ENCODE peak calls at places on chromosomes 11 and 22, in five cellular contexts. One of them, this sample, is unnamed.

GRCh38 chr11:844693-845644 is 2.3 kb downstream of the TSPAN4 start:
- DNase-seq in neuronal stem cell: no peak
- DNase-seq in H9: peak
- DNase-seq in IMR-90: peak
- DNase-seq in H1: peak
- DNase-seq in this sample: peak

GRCh38 chr11:126989942-126990715 is 10.4 kb downstream of the KIRREL3 start:
- DNase-seq in neuronal stem cell: peak
- DNase-seq in H9: peak
- DNase-seq in IMR-90: peak
- DNase-seq in H1: peak
- DNase-seq in this sample: peak

GRCh38 chr11:6259638-6260019 is at the start of gene CCKBR:
- DNase-seq in neuronal stem cell: peak
- DNase-seq in H9: peak
- DNase-seq in IMR-90: no peak
- DNase-seq in H1: peak
- DNase-seq in this sample: no peak

GRCh38 chr22:49768077-49768476 is 59.6 kb downstream of the BRD1 start:
- DNase-seq in neuronal stem cell: no peak
- DNase-seq in H9: no peak
- DNase-seq in IMR-90: no peak
- DNase-seq in H1: no peak
- DNase-seq in this sample: no peak

GRCh38 chr11:15912291-15912690 is 444.1 kb downstream of the SOX6 start:
- DNase-seq in neuronal stem cell: no peak
- DNase-seq in H9: no peak
- DNase-seq in IMR-90: no peak
- DNase-seq in H1: no peak
- DNase-seq in this sample: no peak

GRCh38 chr11:115580927-115581680 is 76.9 kb upstream of the CADM1 start:
- DNase-seq in neuronal stem cell: no peak
- DNase-seq in H9: no peak
- DNase-seq in IMR-90: no peak
- DNase-seq in H1: no peak
- DNase-seq in this sample: peak

GRCh38 chr22:31742682-31743081 is 7.2 kb downstream of the PRR14L start:
- DNase-seq in neuronal stem cell: no peak
- DNase-seq in H9: no peak
- DNase-seq in IMR-90: no peak
- DNase-seq in H1: no peak
- DNase-seq in this sample: no peak

GRCh38 chr11:32391965-32392553 is 43.3 kb downstream of the WT1 start:
- DNase-seq in neuronal stem cell: no peak
- DNase-seq in H9: no peak
- DNase-seq in IMR-90: peak
- DNase-seq in H1: no peak
- DNase-seq in this sample: no peak

GRCh38 chr11:116104480-116105174 is 600.4 kb upstream of the CADM1 start:
- DNase-seq in neuronal stem cell: no peak
- DNase-seq in H9: no peak
- DNase-seq in IMR-90: no peak
- DNase-seq in H1: no peak
- DNase-seq in this sample: no peak

GRCh38 chr11:76247091-76247490 is 40.8 kb upstream of the WNT11 start:
- DNase-seq in neuronal stem cell: no peak
- DNase-seq in H9: no peak
- DNase-seq in IMR-90: no peak
- DNase-seq in H1: no peak
- DNase-seq in this sample: no peak

GRCh38 chr11:126175261-126175885 is 36.1 kb downstream of the RPUSD4 start:
- DNase-seq in neuronal stem cell: no peak
- DNase-seq in H9: no peak
- DNase-seq in IMR-90: no peak
- DNase-seq in H1: no peak
- DNase-seq in this sample: no peak

GRCh38 chr11:11980841-11981308 is 27.6 kb downstream of the DKK3 start:
- DNase-seq in neuronal stem cell: no peak
- DNase-seq in H9: no peak
- DNase-seq in IMR-90: peak
- DNase-seq in H1: no peak
- DNase-seq in this sample: peak

GRCh38 chr11:115623021-115623451 is 118.8 kb upstream of the CADM1 start:
- DNase-seq in neuronal stem cell: no peak
- DNase-seq in H9: no peak
- DNase-seq in IMR-90: peak
- DNase-seq in H1: no peak
- DNase-seq in this sample: peak

GRCh38 chr11:2466869-2467694 is 22.3 kb downstream of the KCNQ1 start:
- DNase-seq in neuronal stem cell: no peak
- DNase-seq in H9: no peak
- DNase-seq in IMR-90: no peak
- DNase-seq in H1: no peak
- DNase-seq in this sample: no peak

GRCh38 chr11:114075891-114076441 is 16.5 kb downstream of the ZBTB16 start:
- DNase-seq in neuronal stem cell: peak
- DNase-seq in H9: peak
- DNase-seq in IMR-90: peak
- DNase-seq in H1: peak
- DNase-seq in this sample: peak

GRCh38 chr11:47233989-47234668 is 14.5 kb downstream of the ACP2 start:
- DNase-seq in neuronal stem cell: no peak
- DNase-seq in H9: peak
- DNase-seq in IMR-90: peak
- DNase-seq in H1: no peak
- DNase-seq in this sample: peak

GRCh38 chr11:72012897-72013721 is 14.4 kb downstream of the IL18BP start:
- DNase-seq in neuronal stem cell: no peak
- DNase-seq in H9: no peak
- DNase-seq in IMR-90: peak
- DNase-seq in H1: no peak
- DNase-seq in this sample: peak

GRCh38 chr22:47813661-47814060 is 1051.2 kb downstream of the TBC1D22A start:
- DNase-seq in neuronal stem cell: no peak
- DNase-seq in H9: no peak
- DNase-seq in IMR-90: no peak
- DNase-seq in H1: no peak
- DNase-seq in this sample: no peak

GRCh38 chr11:19729141-19729540 is 16.5 kb downstream of the NAV2 start:
- DNase-seq in neuronal stem cell: no peak
- DNase-seq in H9: no peak
- DNase-seq in IMR-90: no peak
- DNase-seq in H1: no peak
- DNase-seq in this sample: no peak

GRCh38 chr11:117010808-117011540 is 87.3 kb downstream of the SIK3 start:
- DNase-seq in neuronal stem cell: no peak
- DNase-seq in H9: no peak
- DNase-seq in IMR-90: peak
- DNase-seq in H1: no peak
- DNase-seq in this sample: no peak

GRCh38 chr11:77636738-77637344 is 753 bp downstream of the CLNS1A start:
- DNase-seq in neuronal stem cell: no peak
- DNase-seq in H9: no peak
- DNase-seq in IMR-90: no peak
- DNase-seq in H1: no peak
- DNase-seq in this sample: peak

GRCh38 chr11:13415201-13415600 is 47.8 kb downstream of the BTBD10 start:
- DNase-seq in neuronal stem cell: no peak
- DNase-seq in H9: no peak
- DNase-seq in IMR-90: no peak
- DNase-seq in H1: no peak
- DNase-seq in this sample: no peak

GRCh38 chr11:40722179-40722795 is 737.2 kb downstream of the LRRC4C start:
- DNase-seq in neuronal stem cell: peak
- DNase-seq in H9: peak
- DNase-seq in IMR-90: peak
- DNase-seq in H1: peak
- DNase-seq in this sample: peak

GRCh38 chr11:15875393-15875792 is 481.0 kb downstream of the SOX6 start:
- DNase-seq in neuronal stem cell: no peak
- DNase-seq in H9: no peak
- DNase-seq in IMR-90: no peak
- DNase-seq in H1: no peak
- DNase-seq in this sample: no peak

GRCh38 chr11:69635804-69636511 is 5.0 kb upstream of the CCND1 start:
- DNase-seq in neuronal stem cell: no peak
- DNase-seq in H9: no peak
- DNase-seq in IMR-90: no peak
- DNase-seq in H1: no peak
- DNase-seq in this sample: no peak

GRCh38 chr11:67628710-67629385 is 889 bp downstream of the NUDT8 start:
- DNase-seq in neuronal stem cell: no peak
- DNase-seq in H9: no peak
- DNase-seq in IMR-90: no peak
- DNase-seq in H1: no peak
- DNase-seq in this sample: peak

GRCh38 chr11:133600876-133601275 is 68.6 kb upstream of the OPCML start:
- DNase-seq in neuronal stem cell: no peak
- DNase-seq in H9: no peak
- DNase-seq in IMR-90: no peak
- DNase-seq in H1: no peak
- DNase-seq in this sample: no peak

GRCh38 chr11:133598879-133599278 is 66.6 kb upstream of the OPCML start:
- DNase-seq in neuronal stem cell: no peak
- DNase-seq in H9: no peak
- DNase-seq in IMR-90: no peak
- DNase-seq in H1: no peak
- DNase-seq in this sample: no peak

GRCh38 chr11:133595998-133596590 is 63.8 kb upstream of the OPCML start:
- DNase-seq in neuronal stem cell: no peak
- DNase-seq in H9: no peak
- DNase-seq in IMR-90: no peak
- DNase-seq in H1: no peak
- DNase-seq in this sample: no peak

GRCh38 chr11:133597236-133597635 is 64.9 kb upstream of the OPCML start:
- DNase-seq in neuronal stem cell: no peak
- DNase-seq in H9: no peak
- DNase-seq in IMR-90: no peak
- DNase-seq in H1: no peak
- DNase-seq in this sample: no peak
- H4K8ac ChIP-seq in neuronal stem cell: no peak
- H4K8ac ChIP-seq in H9: no peak
- H4K8ac ChIP-seq in IMR-90: no peak
- H4K8ac ChIP-seq in H1: no peak
- H4K8ac ChIP-seq in this sample: no peak

DNA sequence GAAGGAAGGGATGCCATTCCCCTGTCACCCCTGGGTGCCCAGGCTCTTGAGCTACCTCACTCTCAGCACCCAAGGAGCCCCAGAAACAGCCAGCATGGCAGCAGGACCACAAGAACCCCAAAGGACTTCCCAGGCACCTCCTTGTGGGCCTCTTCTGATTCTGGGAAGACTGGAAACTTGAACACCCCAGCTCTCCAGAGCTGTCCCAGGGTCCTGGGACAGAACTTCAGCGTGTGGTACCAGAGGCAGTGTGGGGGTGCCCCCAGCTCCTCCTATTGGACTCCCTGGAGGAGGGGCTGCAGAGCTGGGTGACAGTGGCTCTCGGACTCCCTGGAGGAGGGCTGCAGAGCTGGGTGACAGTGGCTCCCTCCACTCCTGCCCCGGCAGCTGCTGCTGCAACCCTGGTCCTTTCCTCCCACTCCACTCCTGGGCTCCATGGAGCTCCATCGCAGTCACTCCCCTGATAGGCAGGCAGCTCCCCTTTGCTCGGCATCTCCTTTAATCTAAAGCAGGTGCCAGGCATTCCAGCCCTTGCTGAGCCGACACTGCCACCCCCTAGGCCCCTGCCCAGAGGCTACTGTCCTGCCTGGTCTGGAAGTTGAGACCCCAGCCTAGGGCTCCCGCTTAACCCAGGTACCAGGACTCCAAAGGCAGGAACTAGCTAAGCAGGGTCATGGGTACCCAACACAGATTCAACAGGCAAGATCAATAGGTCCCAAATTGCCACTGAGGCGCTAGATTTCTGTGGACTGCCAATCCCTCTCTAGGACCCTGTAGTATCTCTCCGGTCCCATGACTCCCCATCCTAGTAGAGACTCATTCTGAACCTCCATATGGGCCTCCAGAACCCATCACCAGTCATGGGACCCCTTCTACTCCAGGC is 2.7 kb downstream of the BCL9L start:
- DNase-seq in neuronal stem cell: no peak
- DNase-seq in H9: peak
- DNase-seq in IMR-90: no peak
- DNase-seq in H1: peak
- DNase-seq in this sample: no peak
- H2BK15ac ChIP-seq in neuronal stem cell: peak
- H2BK15ac ChIP-seq in H9: no peak
- H2BK15ac ChIP-seq in IMR-90: no peak
- H2BK15ac ChIP-seq in H1: peak
- H2BK15ac ChIP-seq in this sample: no peak

GRCh38 chr11:43462359-43462758 is 103.6 kb downstream of the TTC17 start:
- DNase-seq in neuronal stem cell: no peak
- DNase-seq in H9: no peak
- DNase-seq in IMR-90: no peak
- DNase-seq in H1: no peak
- DNase-seq in this sample: no peak
- H3K9ac ChIP-seq in neuronal stem cell: no peak
- H3K9ac ChIP-seq in H9: no peak
- H3K9ac ChIP-seq in IMR-90: no peak
- H3K9ac ChIP-seq in H1: no peak
- H3K9ac ChIP-seq in this sample: no peak

GRCh38 chr22:30176431-30176830 is 70.1 kb downstream of the LIF start:
- DNase-seq in neuronal stem cell: no peak
- DNase-seq in H9: no peak
- DNase-seq in IMR-90: no peak
- DNase-seq in H1: no peak
- DNase-seq in this sample: no peak

GRCh38 chr22:30175743-30176288 is 70.7 kb downstream of the LIF start:
- DNase-seq in neuronal stem cell: no peak
- DNase-seq in H9: no peak
- DNase-seq in IMR-90: no peak
- DNase-seq in H1: no peak
- DNase-seq in this sample: no peak

GRCh38 chr22:30180616-30181015 is 65.9 kb downstream of the LIF start:
- DNase-seq in neuronal stem cell: no peak
- DNase-seq in H9: no peak
- DNase-seq in IMR-90: no peak
- DNase-seq in H1: no peak
- DNase-seq in this sample: no peak

GRCh38 chr22:30181459-30182353 is 64.9 kb downstream of the LIF start:
- DNase-seq in neuronal stem cell: no peak
- DNase-seq in H9: no peak
- DNase-seq in IMR-90: no peak
- DNase-seq in H1: no peak
- DNase-seq in this sample: no peak

GRCh38 chr22:30178180-30179126 is 68.1 kb downstream of the LIF start:
- DNase-seq in neuronal stem cell: no peak
- DNase-seq in H9: no peak
- DNase-seq in IMR-90: no peak
- DNase-seq in H1: no peak
- DNase-seq in this sample: no peak
- H4K8ac ChIP-seq in neuronal stem cell: no peak
- H4K8ac ChIP-seq in H9: no peak
- H4K8ac ChIP-seq in IMR-90: peak
- H4K8ac ChIP-seq in H1: no peak
- H4K8ac ChIP-seq in this sample: no peak

GRCh38 chr11:78800089-78800690 is 225.5 kb upstream of the NARS2 start:
- DNase-seq in neuronal stem cell: no peak
- DNase-seq in H9: no peak
- DNase-seq in IMR-90: no peak
- DNase-seq in H1: no peak
- DNase-seq in this sample: peak
- H2BK15ac ChIP-seq in neuronal stem cell: no peak
- H2BK15ac ChIP-seq in H9: no peak
- H2BK15ac ChIP-seq in IMR-90: peak
- H2BK15ac ChIP-seq in H1: no peak
- H2BK15ac ChIP-seq in this sample: no peak

This sample was measured in mesendoderm.